ENCODE peak calls at places on chromosomes 5 and 9, in nine cellular contexts. P is endothelial cell; B is anterior cingulate cortex; H is T follicular helper cell; C is activated CD4-positive, alpha-beta T cell treated with anti-CD3 and anti-CD28 coated beads, Interleukin-2, amount 50 U/mL, for 24 hours; Y is ecto neural progenitor cell; S is stimulated activated naive B cell treated with anti-CD40 and anti-IgM and Interleukin-4, amounts not matched to agents 10 μg/mL and 1 μg/mL and 100 μg/mL, for 72 hours; O is LoVo; M is A172. J is an unnamed sample.

GRCh38 chr5:72107874-72108199 is 562 bp downstream of the MAP1B start:
- DNase-seq in P (peak; percentile 13), B (no peak), H (no peak), C (no peak), Y (no peak), S (peak; percentile 13), O (no peak), M (peak; percentile 66), J (no peak)

GRCh38 chr5:180646289-180646962 is 3.0 kb downstream of the FLT4 start:
- DNase-seq in P (no peak), B (no peak), H (no peak), C (no peak), Y (peak; percentile 52), S (no peak), O (no peak), M (no peak), J (no peak)

GRCh38 chr9:126965077-126965476 is 50.5 kb downstream of the RALGPS1 start:
- DNase-seq in P (no peak), B (no peak), H (no peak), C (no peak), Y (no peak), S (no peak), O (no peak), M (no peak), J (no peak)

GRCh38 chr9:70398145-70398556 is 16.3 kb downstream of the KLF9 start:
- DNase-seq in P (no peak), B (no peak), H (no peak), C (no peak), Y (no peak), S (no peak), O (no peak), M (no peak), J (no peak)

GRCh38 chr9:129414377-129415021 is 206.4 kb downstream of the C9orf50 start:
- DNase-seq in P (no peak), B (no peak), H (peak; percentile 32), C (no peak), Y (peak; percentile 92), S (peak; percentile 21), O (no peak), M (no peak), J (peak; percentile 63)

GRCh38 chr9:36543916-36544315 is 28.8 kb upstream of the MELK start:
- DNase-seq in P (no peak), B (no peak), H (no peak), C (no peak), Y (no peak), S (no peak), O (no peak), M (no peak), J (no peak)

GRCh38 chr9:135048758-135049284 is 38.6 kb upstream of the OLFM1 start:
- DNase-seq in P (no peak), B (no peak), H (no peak), C (no peak), Y (no peak), S (no peak), O (no peak), M (no peak), J (no peak)

GRCh38 chr5:452856-453710 is 10.1 kb downstream of the EXOC3 start:
- DNase-seq in P (no peak), B (no peak), H (no peak), C (no peak), Y (no peak), S (no peak), O (no peak), M (no peak), J (no peak)

GRCh38 chr9:38417003-38417965 is 7.0 kb downstream of the IGFBPL1 start:
- DNase-seq in P (peak; percentile 70), B (no peak), H (no peak), C (no peak), Y (no peak), S (no peak), O (no peak), M (no peak), J (no peak)

GRCh38 chr5:14449052-14449661 is 132.4 kb upstream of the OTULINL start:
- DNase-seq in P (no peak), B (no peak), H (no peak), C (no peak), Y (no peak), S (no peak), O (peak; percentile 38), M (peak; percentile 97), J (peak; percentile 86)

GRCh38 chr5:100855940-100856339 is 47.1 kb downstream of the ST8SIA4 start:
- DNase-seq in P (no peak), B (no peak), H (no peak), C (no peak), Y (no peak), S (no peak), O (no peak), M (no peak), J (no peak)

GRCh38 chr5:116685069-116685468 is 110.4 kb upstream of the SEMA6A start:
- DNase-seq in P (no peak), B (no peak), H (no peak), C (no peak), Y (no peak), S (no peak), O (no peak), M (no peak), J (no peak)

GRCh38 chr5:51104556-51104955 is 278.7 kb upstream of the ISL1 start:
- DNase-seq in P (no peak), B (no peak), H (no peak), C (no peak), Y (no peak), S (no peak), O (no peak), M (no peak), J (no peak)

GRCh38 chr5:180294401-180294800 is 2.5 kb upstream of the MAPK9 start:
- DNase-seq in P (no peak), B (no peak), H (no peak), C (no peak), Y (peak; percentile 16), S (no peak), O (no peak), M (no peak), J (no peak)

GRCh38 chr5:57434227-57434640 is 48.4 kb downstream of the ACTBL2 start:
- DNase-seq in P (no peak), B (no peak), H (no peak), C (no peak), Y (no peak), S (no peak), O (peak; percentile 82), M (peak; percentile 49), J (no peak)

GRCh38 chr9:3993783-3994182 is 306.1 kb downstream of the GLIS3 start:
- DNase-seq in P (no peak), B (no peak), H (no peak), C (no peak), Y (no peak), S (no peak), O (no peak), M (no peak), J (no peak)

GRCh38 chr9:81430727-81431126 is 258.6 kb downstream of the TLE1 start:
- DNase-seq in P (no peak), B (no peak), H (no peak), C (no peak), Y (no peak), S (no peak), O (no peak), M (no peak), J (peak; percentile 72)

GRCh38 chr9:81890104-81890503 is 38.1 kb upstream of the SPATA31D4 start:
- DNase-seq in P (no peak), B (no peak), H (no peak), C (no peak), Y (no peak), S (no peak), O (no peak), M (no peak), J (no peak)

GRCh38 chr9:128149951-128150593 is 819 bp downstream of the LCN2 start:
- DNase-seq in P (no peak), B (no peak), H (no peak), C (no peak), Y (no peak), S (no peak), O (no peak), M (no peak), J (no peak)

GRCh38 chr5:13660072-13660471 is 284.4 kb downstream of the DNAH5 start:
- DNase-seq in P (no peak), B (no peak), H (no peak), C (no peak), Y (no peak), S (no peak), O (no peak), M (peak; percentile 26), J (peak; percentile 70)

GRCh38 chr5:137605377-137605776 is 106.3 kb upstream of the SPOCK1 start:
- DNase-seq in P (no peak), B (peak; percentile 16), H (no peak), C (no peak), Y (peak; percentile 31), S (no peak), O (no peak), M (no peak), J (no peak)